ENCODE peak calls at places on chromosomes 13 and 19, in four cellular contexts. One of them, this sample, is unnamed.

GRCh38 chr19:5335593-5335992 is 5.0 kb downstream of the PTPRS start:
- DNase-seq in K562: no peak
- DNase-seq in H1: no peak
- DNase-seq in GM12878: no peak
- DNase-seq in this sample: no peak

GRCh38 chr13:75256922-75257321 is 225.0 kb downstream of the TBC1D4 start:
- DNase-seq in K562: no peak
- DNase-seq in H1: no peak
- DNase-seq in GM12878: no peak
- DNase-seq in this sample: no peak

GRCh38 chr13:38415233-38415632 is 65.6 kb downstream of the UFM1 start:
- DNase-seq in K562: no peak
- DNase-seq in H1: no peak
- DNase-seq in GM12878: peak
- DNase-seq in this sample: no peak

GRCh38 chr19:1468274-1469199 is 10.5 kb downstream of the C19orf25 start:
- DNase-seq in K562: no peak
- DNase-seq in H1: peak
- DNase-seq in GM12878: no peak
- DNase-seq in this sample: no peak

GRCh38 chr13:98060282-98060681 is 82.6 kb upstream of the FARP1 start:
- DNase-seq in K562: no peak
- DNase-seq in H1: no peak
- DNase-seq in GM12878: no peak
- DNase-seq in this sample: no peak

GRCh38 chr19:57305056-57305455 is 15.2 kb upstream of the ZNF543 start:
- DNase-seq in K562: no peak
- DNase-seq in H1: no peak
- DNase-seq in GM12878: no peak
- DNase-seq in this sample: no peak

GRCh38 chr19:36225219-36225892 is 10.4 kb downstream of the ZNF146 start:
- DNase-seq in K562: no peak
- DNase-seq in H1: no peak
- DNase-seq in GM12878: no peak
- DNase-seq in this sample: no peak

GRCh38 chr19:17220207-17220758 is 5.1 kb downstream of the USE1 start:
- DNase-seq in K562: peak
- DNase-seq in H1: no peak
- DNase-seq in GM12878: no peak
- DNase-seq in this sample: no peak

GRCh38 chr19:35488677-35489076 is 1.6 kb downstream of the KRTDAP start:
- DNase-seq in K562: no peak
- DNase-seq in H1: no peak
- DNase-seq in GM12878: no peak
- DNase-seq in this sample: no peak

GRCh38 chr13:31631071-31631470 is 108.3 kb upstream of the RXFP2 start:
- DNase-seq in K562: no peak
- DNase-seq in H1: no peak
- DNase-seq in GM12878: no peak
- DNase-seq in this sample: no peak

GRCh38 chr13:40517486-40518311 is 148.7 kb downstream of the FOXO1 start:
- DNase-seq in K562: no peak
- DNase-seq in H1: no peak
- DNase-seq in GM12878: peak
- DNase-seq in this sample: no peak

GRCh38 chr13:59304596-59304995 is 859.1 kb downstream of the DIAPH3 start:
- DNase-seq in K562: no peak
- DNase-seq in H1: no peak
- DNase-seq in GM12878: no peak
- DNase-seq in this sample: no peak

DNA sequence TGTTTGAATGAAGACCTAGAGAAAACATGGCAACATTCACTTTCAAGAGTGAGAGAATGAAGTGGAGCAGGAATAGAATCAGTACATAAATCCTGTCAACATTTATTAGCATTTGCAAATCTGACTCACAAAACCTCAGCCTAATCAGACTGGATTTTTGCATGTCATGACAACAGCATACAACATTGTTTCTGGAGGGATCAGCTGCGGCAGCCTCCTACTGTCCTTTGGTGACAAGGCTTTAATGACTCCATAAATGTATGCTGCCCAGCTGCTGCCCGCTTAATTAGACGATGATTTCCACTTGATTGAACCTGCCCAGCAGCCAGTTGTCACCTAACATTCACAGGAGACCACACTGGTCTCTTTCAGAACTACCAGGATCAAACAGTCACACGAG is 9.4 kb downstream of the EBPL start:
- DNase-seq in K562: no peak
- DNase-seq in H1: no peak
- DNase-seq in GM12878: no peak
- DNase-seq in this sample: no peak
- TF ChIP-seq NRF1 in K562: no peak
- TF ChIP-seq NRF1 in H1: no peak
- TF ChIP-seq NRF1 in GM12878: no peak
- TF ChIP-seq NRF1 in this sample: no peak

GRCh38 chr19:33395561-33396550 is 22.3 kb downstream of the CEBPG start:
- DNase-seq in K562: no peak
- DNase-seq in H1: no peak
- DNase-seq in GM12878: no peak
- DNase-seq in this sample: peak

GRCh38 chr19:33394723-33395560 is 21.4 kb downstream of the CEBPG start:
- DNase-seq in K562: no peak
- DNase-seq in H1: no peak
- DNase-seq in GM12878: no peak
- DNase-seq in this sample: peak

GRCh38 chr19:33393286-33394005 is 19.9 kb downstream of the CEBPG start:
- DNase-seq in K562: no peak
- DNase-seq in H1: no peak
- DNase-seq in GM12878: no peak
- DNase-seq in this sample: peak

GRCh38 chr19:33392341-33393285 is 19.1 kb downstream of the CEBPG start:
- DNase-seq in K562: peak
- DNase-seq in H1: no peak
- DNase-seq in GM12878: no peak
- DNase-seq in this sample: peak

GRCh38 chr19:33394006-33394722 is 20.7 kb downstream of the CEBPG start:
- DNase-seq in K562: no peak
- DNase-seq in H1: no peak
- DNase-seq in GM12878: no peak
- DNase-seq in this sample: no peak
- TF ChIP-seq NRF1 in K562: no peak
- TF ChIP-seq NRF1 in H1: no peak
- TF ChIP-seq NRF1 in GM12878: no peak
- TF ChIP-seq NRF1 in this sample: no peak

DNA sequence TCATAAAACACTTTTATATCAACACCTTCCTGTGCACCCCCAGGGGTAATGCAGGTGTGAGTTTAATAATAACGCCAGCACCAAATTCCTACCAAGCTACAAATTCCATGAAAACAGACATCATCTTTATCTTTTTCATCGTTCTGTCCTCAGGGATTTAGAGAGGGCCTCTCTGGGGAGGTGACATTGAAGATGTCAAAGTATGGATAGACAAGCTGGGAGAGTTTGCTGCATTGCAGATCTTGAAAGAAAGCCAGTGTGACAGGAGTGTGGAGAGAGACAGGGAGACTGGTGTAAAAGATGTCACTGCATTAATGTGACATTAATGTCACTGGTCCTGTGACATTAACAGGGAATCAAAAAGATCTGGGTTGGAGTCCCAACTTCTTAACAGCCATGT is 10.1 kb downstream of the CACNG6 start:
- DNase-seq in K562: no peak
- DNase-seq in H1: no peak
- DNase-seq in GM12878: no peak
- DNase-seq in this sample: no peak
- TF ChIP-seq NRF1 in K562: no peak
- TF ChIP-seq NRF1 in H1: no peak
- TF ChIP-seq NRF1 in GM12878: no peak
- TF ChIP-seq NRF1 in this sample: no peak

GRCh38 chr19:29326849-29327840 is 114.2 kb upstream of the UQCRFS1 start:
- DNase-seq in K562: no peak
- DNase-seq in H1: no peak
- DNase-seq in GM12878: no peak
- DNase-seq in this sample: no peak
- TF ChIP-seq NRF1 in K562: no peak
- TF ChIP-seq NRF1 in H1: no peak
- TF ChIP-seq NRF1 in GM12878: no peak
- TF ChIP-seq NRF1 in this sample: no peak

GRCh38 chr13:42732073-42732472 is 49.3 kb upstream of the FAM216B start:
- DNase-seq in K562: no peak
- DNase-seq in H1: no peak
- DNase-seq in GM12878: no peak
- DNase-seq in this sample: no peak
- TF ChIP-seq NRF1 in K562: no peak
- TF ChIP-seq NRF1 in H1: no peak
- TF ChIP-seq NRF1 in GM12878: no peak
- TF ChIP-seq NRF1 in this sample: no peak

DNA sequence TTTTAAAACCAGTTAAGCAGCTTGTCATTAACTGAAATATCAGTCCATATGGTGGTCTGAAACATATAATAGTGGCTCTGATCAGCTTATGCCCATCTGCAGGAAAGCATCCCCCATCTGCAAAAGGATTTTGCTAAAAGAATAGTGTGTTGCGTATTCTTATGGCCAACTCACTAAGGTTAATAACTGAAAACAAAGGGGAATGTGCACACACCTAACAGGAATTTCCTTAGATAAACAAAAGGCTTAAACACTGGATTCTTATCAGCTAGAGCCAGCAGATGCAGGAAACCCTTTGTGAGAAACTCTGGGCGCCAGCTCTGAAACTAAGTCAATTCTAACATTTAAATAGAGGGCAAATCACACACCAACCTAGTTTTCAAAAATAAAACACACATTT is 22.1 kb downstream of the VPS36 start:
- DNase-seq in K562: peak
- DNase-seq in H1: no peak
- DNase-seq in GM12878: no peak
- DNase-seq in this sample: peak
- TF ChIP-seq NRF1 in K562: no peak
- TF ChIP-seq NRF1 in H1: no peak
- TF ChIP-seq NRF1 in GM12878: no peak
- TF ChIP-seq NRF1 in this sample: no peak

GRCh38 chr13:48783181-48783630 is 129.5 kb downstream of the CYSLTR2 start:
- DNase-seq in K562: no peak
- DNase-seq in H1: no peak
- DNase-seq in GM12878: no peak
- DNase-seq in this sample: no peak

GRCh38 chr13:48783831-48784230 is 130.1 kb downstream of the CYSLTR2 start:
- DNase-seq in K562: no peak
- DNase-seq in H1: no peak
- DNase-seq in GM12878: no peak
- DNase-seq in this sample: no peak

GRCh38 chr13:48780713-48781341 is 127.1 kb downstream of the CYSLTR2 start:
- DNase-seq in K562: no peak
- DNase-seq in H1: no peak
- DNase-seq in GM12878: no peak
- DNase-seq in this sample: no peak

GRCh38 chr13:48782429-48782840 is 128.7 kb downstream of the CYSLTR2 start:
- DNase-seq in K562: no peak
- DNase-seq in H1: no peak
- DNase-seq in GM12878: no peak
- DNase-seq in this sample: no peak

DNA sequence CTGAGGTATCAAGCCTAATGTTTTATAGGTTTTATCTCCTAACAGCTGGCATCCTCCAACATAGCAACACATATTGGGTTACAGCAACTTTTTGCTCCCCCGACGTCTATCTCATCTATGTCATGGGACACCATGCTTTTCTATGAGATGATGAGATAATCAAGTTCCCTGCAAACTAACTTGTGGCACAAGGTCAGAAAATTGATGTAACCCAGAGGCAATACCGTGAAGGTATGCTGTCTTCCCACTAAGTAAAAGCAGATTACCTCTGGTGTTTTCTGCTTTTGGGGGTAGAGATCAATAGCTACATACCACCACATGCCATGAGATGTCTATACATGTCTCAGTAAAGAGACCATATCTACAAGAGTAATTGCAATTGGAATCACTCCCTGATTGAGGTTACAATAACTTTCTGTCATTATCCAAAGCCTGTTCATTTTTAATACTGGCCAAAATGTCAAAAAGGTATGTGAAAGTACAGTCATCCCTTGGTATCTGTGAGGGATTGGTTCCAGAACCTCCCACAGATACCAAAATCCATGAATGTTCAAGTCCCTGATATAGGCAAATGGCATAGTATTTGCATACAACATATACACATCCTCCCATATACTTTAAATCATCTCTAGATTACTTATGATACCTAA is 131.3 kb downstream of the CYSLTR2 start:
- DNase-seq in K562: no peak
- DNase-seq in H1: no peak
- DNase-seq in GM12878: no peak
- DNase-seq in this sample: no peak
- TF ChIP-seq NRF1 in K562: no peak
- TF ChIP-seq NRF1 in H1: no peak
- TF ChIP-seq NRF1 in GM12878: no peak
- TF ChIP-seq NRF1 in this sample: no peak

GRCh38 chr13:50127726-50128291 is 112.6 kb downstream of the KCNRG start:
- DNase-seq in K562: no peak
- DNase-seq in H1: peak
- DNase-seq in GM12878: no peak
- DNase-seq in this sample: no peak
- TF ChIP-seq NRF1 in K562: no peak
- TF ChIP-seq NRF1 in H1: no peak
- TF ChIP-seq NRF1 in GM12878: no peak
- TF ChIP-seq NRF1 in this sample: no peak

GRCh38 chr19:33329727-33330126 is 27.4 kb upstream of the CEBPA start:
- DNase-seq in K562: no peak
- DNase-seq in H1: no peak
- DNase-seq in GM12878: no peak
- DNase-seq in this sample: no peak

GRCh38 chr19:33324628-33325027 is 22.3 kb upstream of the CEBPA start:
- DNase-seq in K562: no peak
- DNase-seq in H1: no peak
- DNase-seq in GM12878: no peak
- DNase-seq in this sample: no peak

GRCh38 chr19:33323093-33323820 is 20.9 kb upstream of the CEBPA start:
- DNase-seq in K562: no peak
- DNase-seq in H1: no peak
- DNase-seq in GM12878: no peak
- DNase-seq in this sample: no peak

GRCh38 chr19:33329060-33329459 is 26.7 kb upstream of the CEBPA start:
- DNase-seq in K562: no peak
- DNase-seq in H1: no peak
- DNase-seq in GM12878: no peak
- DNase-seq in this sample: no peak

GRCh38 chr19:33325920-33326319 is 23.6 kb upstream of the CEBPA start:
- DNase-seq in K562: no peak
- DNase-seq in H1: no peak
- DNase-seq in GM12878: no peak
- DNase-seq in this sample: no peak
- TF ChIP-seq NRF1 in K562: no peak
- TF ChIP-seq NRF1 in H1: no peak
- TF ChIP-seq NRF1 in GM12878: no peak
- TF ChIP-seq NRF1 in this sample: no peak